ENCODE peak calls at places on chromosomes 6 and 20, in five cellular contexts. L is K562, P is GM12878, T is GM12891, J is H1. Y is an unnamed sample.

GRCh38 chr20:40565681-40566040 is 123.4 kb downstream of the MAFB start:
- DNase-seq in P (no peak), T (no peak), L (no peak), J (no peak), Y (no peak)

GRCh38 chr6:87661503-87661902 is 40.5 kb downstream of the AKIRIN2 start:
- DNase-seq in T (no peak), L (no peak), P (no peak), J (no peak), Y (no peak)

GRCh38 chr6:144990768-144991167 is 705.6 kb downstream of the UTRN start:
- DNase-seq in L (no peak), T (no peak), P (no peak), J (no peak), Y (no peak)

GRCh38 chr6:98871057-98871456 is 36.7 kb downstream of the POU3F2 start:
- DNase-seq in P (no peak), T (no peak), L (no peak), J (no peak), Y (no peak)

GRCh38 chr6:45718901-45719300 is 296.8 kb downstream of the CLIC5 start:
- DNase-seq in P (no peak), L (no peak), J (no peak), T (no peak), Y (no peak)

GRCh38 chr6:158467923-158468322 is 92.0 kb upstream of the TMEM181 start:
- DNase-seq in L (no peak), P (no peak), J (no peak), T (no peak), Y (no peak)

GRCh38 chr20:23245553-23246128 is 105.0 kb upstream of the NXT1 start:
- DNase-seq in L (peak; percentile 63), P (peak; percentile 48), J (no peak), T (peak; percentile 69), Y (peak; percentile 63)

GRCh38 chr6:138107078-138107751 is at the start of gene PERP:
- DNase-seq in T (peak; percentile 52), P (no peak), J (no peak), L (peak; percentile 81), Y (peak; percentile 42)

GRCh38 chr6:8506123-8506522 is 70.8 kb upstream of the SLC35B3 start:
- DNase-seq in P (no peak), T (no peak), L (no peak), J (no peak), Y (no peak)

GRCh38 chr6:143652840-143653239 is 24.9 kb upstream of the PHACTR2 start:
- DNase-seq in L (no peak), P (no peak), T (no peak), J (no peak), Y (no peak)

GRCh38 chr20:51092238-51092822 is 69.4 kb upstream of the KCNG1 start:
- DNase-seq in T (no peak), J (no peak), P (no peak), L (no peak), Y (no peak)

GRCh38 chr6:54802775-54803631 is 43.6 kb upstream of the FAM83B start:
- DNase-seq in T (no peak), J (no peak), P (no peak), L (no peak), Y (no peak)

GRCh38 chr6:109373762-109374161 is 8.5 kb downstream of the CD164 start:
- DNase-seq in L (no peak), T (no peak), J (no peak), P (peak; percentile 89), Y (no peak)

GRCh38 chr20:7416382-7416781 is 523.9 kb downstream of the HAO1 start:
- DNase-seq in T (no peak), P (no peak), J (no peak), L (no peak), Y (no peak)

GRCh38 chr6:4401408-4402367 is 266.3 kb upstream of the ECI2 start:
- DNase-seq in T (no peak), L (no peak), J (no peak), P (no peak), Y (no peak)

GRCh38 chr6:118284736-118285360 is 263.2 kb upstream of the PLN start:
- DNase-seq in P (no peak), T (no peak), L (no peak), J (no peak), Y (no peak)

GRCh38 chr6:76124010-76124409 is 51.5 kb upstream of the IMPG1 start:
- DNase-seq in P (no peak), L (no peak), J (no peak), T (no peak), Y (no peak)

GRCh38 chr20:45016089-45016641 is 49.9 kb downstream of the STK4 start:
- DNase-seq in L (no peak), J (no peak), T (no peak), P (no peak), Y (no peak)

GRCh38 chr6:16651871-16652270 is 109.4 kb downstream of the ATXN1 start:
- DNase-seq in T (no peak), P (no peak), L (no peak), J (no peak), Y (no peak)

GRCh38 chr20:12927489-12927888 is 81.3 kb upstream of the SPTLC3 start:
- DNase-seq in P (no peak), L (no peak), T (no peak), J (no peak), Y (no peak)

GRCh38 chr6:134466751-134467525 is 149.0 kb upstream of the SGK1 start:
- DNase-seq in J (no peak), P (no peak), T (no peak), L (no peak), Y (no peak)

GRCh38 chr6:168155193-168155592 is 76.2 kb upstream of the FRMD1 start:
- DNase-seq in P (no peak), L (no peak), J (no peak), T (no peak), Y (no peak)

GRCh38 chr6:54981647-54982046 is 135.1 kb downstream of the FAM83B start:
- DNase-seq in T (no peak), P (no peak), J (no peak), L (no peak), Y (no peak)

GRCh38 chr20:297925-298754 is 770 bp downstream of the ZCCHC3 start:
- DNase-seq in T (no peak), J (no peak), L (peak; percentile 48), P (no peak), Y (no peak)

GRCh38 chr20:53855733-53856132 is 214.7 kb downstream of the BCAS1 start:
- DNase-seq in J (no peak), T (no peak), P (no peak), L (no peak), Y (no peak)

GRCh38 chr6:45697605-45698004 is 318.1 kb downstream of the CLIC5 start:
- DNase-seq in T (no peak), P (no peak), J (no peak), L (no peak), Y (no peak)

GRCh38 chr20:22207280-22207679 is 377.1 kb downstream of the FOXA2 start:
- DNase-seq in P (no peak), J (no peak), T (no peak), L (no peak), Y (no peak)

GRCh38 chr6:11218827-11219826 is 13.3 kb downstream of the NEDD9 start:
- DNase-seq in L (no peak), P (no peak), T (no peak), J (no peak), Y (no peak)

DNA sequence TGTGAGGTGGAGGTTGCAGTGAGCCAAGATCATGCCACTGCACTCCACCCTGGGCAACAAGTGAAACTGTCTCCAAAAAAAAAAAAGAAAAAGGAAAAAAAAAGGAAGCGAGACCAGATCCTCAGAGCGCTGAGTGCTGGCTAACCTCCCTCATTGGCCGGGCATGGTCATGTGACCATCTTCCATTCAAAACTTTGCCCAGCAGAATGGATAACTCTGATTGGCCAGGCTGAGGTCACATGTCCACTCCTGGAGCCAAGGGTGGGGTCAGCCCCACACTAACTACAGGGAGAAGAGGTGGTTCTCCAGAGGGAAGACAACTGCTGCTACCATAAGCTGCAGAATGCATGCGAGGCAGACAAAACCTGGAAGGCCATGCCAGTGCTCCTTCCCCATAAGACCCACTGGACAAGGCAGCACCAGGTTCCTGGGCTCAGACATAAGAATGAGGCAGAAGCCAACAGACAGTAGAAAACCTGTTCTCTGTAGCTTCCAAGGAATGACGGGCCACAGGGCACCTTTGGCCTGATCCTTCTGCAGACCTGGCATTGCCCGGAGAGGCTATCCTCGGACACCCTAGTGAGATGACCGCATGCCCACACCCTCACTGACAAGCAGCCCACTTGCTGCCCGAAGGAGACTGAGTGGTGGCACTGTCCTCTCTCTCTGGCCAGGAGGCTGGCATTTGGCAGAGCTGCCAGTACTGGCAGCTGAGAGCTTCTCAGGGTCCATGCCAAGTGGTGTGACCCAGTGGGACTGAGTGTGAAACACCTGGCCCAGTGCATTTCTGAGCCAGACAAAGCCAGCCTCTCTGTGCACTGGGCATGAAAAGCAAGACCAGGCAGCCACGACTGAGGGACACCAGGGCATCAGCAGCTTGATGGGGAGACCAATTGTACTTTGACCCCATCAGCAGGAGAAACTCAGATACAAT is 311.9 kb upstream of the SULF2 start:
- DNase-seq in P (no peak), J (no peak), T (no peak), L (peak; percentile 62), Y (no peak)
- TF ChIP-seq TAF1 in P (no peak), J (no peak), T (no peak), L (no peak), Y (no peak)

DNA sequence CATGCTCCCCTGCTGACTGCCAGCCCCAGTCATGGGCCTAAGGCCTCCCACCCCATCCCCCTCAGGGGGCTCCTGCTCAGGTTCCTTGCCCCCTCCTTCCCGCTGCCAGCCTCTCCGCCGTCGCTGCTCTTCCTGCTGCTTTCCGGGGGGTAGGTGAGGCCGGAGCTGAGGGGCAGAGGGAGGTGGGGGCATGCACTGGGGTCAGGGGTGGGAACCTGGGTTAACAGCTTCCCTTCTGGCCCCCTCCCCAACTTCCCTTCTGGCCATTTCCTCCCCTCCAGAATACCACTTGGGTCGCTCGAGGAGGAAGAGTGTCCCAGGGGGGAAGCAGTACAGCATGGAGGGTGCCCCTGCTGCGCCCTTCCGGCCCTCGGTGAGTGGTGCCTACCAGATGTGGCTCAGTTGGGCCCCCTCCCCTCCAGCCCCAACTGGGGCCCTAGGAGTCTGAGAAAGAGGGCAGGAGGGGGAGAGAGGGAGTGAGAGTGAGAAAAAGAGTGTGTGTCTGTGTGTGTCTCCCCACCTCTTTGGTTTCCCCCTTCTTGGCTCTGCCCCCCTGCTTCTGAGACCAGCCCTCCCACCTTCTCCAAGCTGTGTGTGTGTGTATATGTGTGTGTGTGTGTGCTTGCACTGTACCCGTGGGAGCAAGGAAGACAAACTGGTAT is 12.1 kb downstream of the SYNGAP1 start:
- DNase-seq in T (no peak), P (no peak), L (no peak), J (no peak), Y (no peak)
- TF ChIP-seq POLR2AphosphoS5 in T (no peak), P (no peak), L (no peak), J (peak; percentile 6), Y (no peak)

GRCh38 chr6:113287396-113287795 is 569.7 kb upstream of the MARCKS start:
- DNase-seq in J (no peak), P (peak; percentile 37), L (no peak), T (no peak), Y (no peak)
- TF ChIP-seq POLR2A in J (no peak), P (no peak), L (no peak), T (no peak), Y (no peak)

GRCh38 chr6:37353761-37354525 is at the start of gene RNF8:
- DNase-seq in J (peak; percentile 82), T (peak; percentile 97), P (peak; percentile 64), L (peak; percentile 99), Y (peak; percentile 99)

GRCh38 chr6:37357288-37357687 is 3.5 kb downstream of the RNF8 start:
- DNase-seq in T (no peak), L (no peak), P (no peak), J (no peak), Y (no peak)

GRCh38 chr6:37352384-37352783 is 1.4 kb upstream of the RNF8 start:
- DNase-seq in J (no peak), L (no peak), P (no peak), T (no peak), Y (no peak)

GRCh38 chr6:37357860-37358259 is 4.1 kb downstream of the RNF8 start:
- DNase-seq in T (no peak), P (no peak), L (peak; percentile 4), J (no peak), Y (no peak)

GRCh38 chr6:37354526-37355384 is 972 bp downstream of the RNF8 start:
- DNase-seq in L (peak; percentile 70), J (no peak), T (peak; percentile 31), P (no peak), Y (peak; percentile 49)
- TF ChIP-seq TAF1 in L (peak; percentile 17), J (no peak), T (no peak), P (no peak), Y (no peak)

Y was measured in GM12892.